ENCODE peak calls at places on chromosomes 7 and 10, in nine cellular contexts. N, D, Z, A, G, W, K, E and R are unnamed samples.

GRCh38 chr10:1100691-1101368 is 44.6 kb downstream of the WDR37 start:
- DNase-seq in K (no peak), G (no peak), A (no peak), W (no peak), D (no peak), Z (no peak), E (no peak), N (no peak), R (no peak)

GRCh38 chr10:24706479-24707118 is 17.1 kb downstream of the ARHGAP21 start:
- DNase-seq in E (no peak), K (peak), D (no peak), Z (no peak), A (no peak), N (no peak), G (no peak), W (peak), R (peak)

GRCh38 chr7:20330797-20331230 is at the start of gene ITGB8:
- DNase-seq in E (peak), A (no peak), W (peak), D (no peak), Z (peak), K (no peak), G (no peak), N (no peak), R (peak)

GRCh38 chr7:120043250-120043649 is 229.7 kb upstream of the KCND2 start:
- DNase-seq in W (no peak), N (no peak), D (no peak), K (no peak), G (no peak), E (no peak), A (no peak), Z (no peak), R (no peak)

GRCh38 chr7:80732635-80733034 is 94.2 kb downstream of the CD36 start:
- DNase-seq in N (no peak), W (no peak), A (peak), K (no peak), E (no peak), G (no peak), D (no peak), Z (no peak), R (no peak)

GRCh38 chr7:108189733-108190388 is 59.7 kb upstream of the LAMB4 start:
- DNase-seq in K (no peak), E (no peak), G (no peak), Z (no peak), W (no peak), D (no peak), A (no peak), N (no peak), R (no peak)

GRCh38 chr10:103451091-103451801 is 924 bp downstream of the CALHM2 start:
- DNase-seq in W (peak), Z (no peak), G (no peak), D (no peak), A (no peak), K (peak), E (no peak), N (peak), R (no peak)

GRCh38 chr10:28354552-28354951 is 51.7 kb upstream of the MPP7 start:
- DNase-seq in N (no peak), K (no peak), Z (no peak), D (no peak), E (no peak), G (no peak), A (no peak), W (no peak), R (no peak)

GRCh38 chr7:121504478-121504877 is 108.4 kb upstream of the FAM3C start:
- DNase-seq in D (no peak), W (no peak), N (no peak), Z (no peak), G (no peak), K (peak), E (no peak), A (no peak), R (no peak)

GRCh38 chr10:6052247-6053221 is 9.6 kb downstream of the IL2RA start:
- DNase-seq in N (peak), K (peak), D (no peak), A (peak), Z (no peak), G (no peak), W (no peak), E (no peak), R (no peak)

GRCh38 chr7:14902589-14902963 is at the start of gene DGKB:
- DNase-seq in N (no peak), G (no peak), D (peak), A (no peak), E (no peak), K (no peak), Z (peak), W (peak), R (peak)

GRCh38 chr10:17144757-17145156 is 15.1 kb upstream of the CUBN start:
- DNase-seq in Z (no peak), G (no peak), W (no peak), A (no peak), D (no peak), N (no peak), K (peak), E (no peak), R (no peak)

GRCh38 chr7:74334026-74334425 is 44.8 kb downstream of the CLIP2 start:
- DNase-seq in G (no peak), K (peak), W (no peak), D (no peak), A (no peak), Z (no peak), N (no peak), E (no peak), R (no peak)

DNA sequence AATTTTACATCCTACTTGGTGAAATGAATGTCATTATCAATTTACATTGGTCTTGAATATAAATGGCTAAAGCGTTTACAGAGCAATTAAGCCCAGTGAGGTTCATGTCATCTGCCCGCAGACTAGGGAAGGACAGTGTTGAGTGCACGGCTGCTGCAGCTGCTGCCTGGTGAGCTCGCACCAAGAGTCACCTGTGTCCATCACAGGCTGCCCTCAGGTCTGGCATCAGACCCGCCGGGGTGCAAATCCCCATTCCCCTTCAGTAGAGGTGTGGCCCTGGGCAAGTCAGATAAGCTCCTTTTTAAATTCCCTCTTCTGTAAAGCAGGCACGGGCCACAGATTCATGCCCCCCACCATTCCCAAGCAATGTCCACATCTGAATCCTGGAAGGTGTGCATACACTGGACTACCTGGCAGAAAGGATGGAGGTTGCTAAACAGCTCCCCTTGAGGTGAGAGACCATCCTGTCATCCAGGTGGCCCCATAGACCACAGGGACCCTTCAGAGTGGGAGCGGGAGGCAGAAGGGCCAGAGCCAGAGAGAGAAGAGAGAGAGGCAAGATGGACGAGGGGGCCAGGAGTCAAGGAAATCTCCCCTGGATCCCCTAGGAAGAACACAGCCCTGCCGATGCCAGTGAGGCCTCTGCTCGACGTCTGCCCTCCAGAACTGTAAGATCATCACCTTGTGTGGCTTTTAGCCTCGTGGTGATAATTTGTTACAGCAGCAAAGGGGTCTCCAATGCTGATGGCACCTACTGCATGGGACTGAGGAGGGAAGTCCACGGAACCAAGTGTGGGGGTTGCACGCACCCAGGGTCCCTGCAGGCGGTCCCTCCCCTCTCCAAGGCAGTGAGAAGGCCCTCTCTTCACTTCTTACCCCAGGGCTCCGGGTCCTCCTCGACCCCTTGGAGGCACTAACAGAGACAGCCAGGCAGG is 168.8 kb downstream of the TCERG1L start:
- DNase-seq in W (no peak), G (no peak), E (no peak), K (no peak), N (no peak), D (no peak), A (no peak), Z (no peak), R (no peak)
- H3K27ac ChIP-seq in W (no peak), G (no peak), E (no peak), K (no peak), N (no peak), D (no peak), A (no peak), Z (no peak), R (no peak)

DNA sequence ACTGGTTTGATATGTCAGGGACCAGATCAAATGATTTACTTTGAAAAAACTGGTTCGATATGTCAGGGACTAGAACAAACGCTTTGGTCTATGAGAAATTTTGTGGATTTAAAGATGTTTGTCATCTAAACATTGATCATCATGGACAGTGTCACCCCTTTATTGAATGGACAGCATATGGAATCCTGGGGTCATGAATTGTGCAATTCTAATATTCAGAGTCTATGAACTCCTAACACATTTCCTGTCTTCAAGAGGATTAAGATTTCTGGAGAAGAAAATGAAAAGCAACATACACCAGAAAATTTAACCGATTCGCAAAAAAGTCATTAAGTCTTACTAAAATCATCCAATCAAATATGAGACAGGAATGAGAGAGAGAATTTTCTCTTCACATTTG is 106.4 kb upstream of the FAM133B start:
- DNase-seq in E (no peak), Z (no peak), G (no peak), N (no peak), D (no peak), A (no peak), W (no peak), K (no peak), R (no peak)
- H3K27ac ChIP-seq in E (no peak), Z (no peak), G (no peak), N (no peak), D (no peak), A (no peak), W (peak), K (peak), R (peak)

GRCh38 chr7:69814421-69814962 is 216.2 kb downstream of the AUTS2 start:
- DNase-seq in K (no peak), A (no peak), D (peak), G (no peak), W (no peak), N (no peak), Z (peak), E (no peak), R (no peak)
- H3K27ac ChIP-seq in K (no peak), A (no peak), D (peak), G (no peak), W (no peak), N (no peak), Z (peak), E (no peak), R (no peak)

GRCh38 chr7:134819401-134819800 is 40.0 kb downstream of the CALD1 start:
- DNase-seq in N (no peak), A (no peak), K (no peak), G (no peak), D (no peak), W (no peak), E (no peak), Z (no peak), R (no peak)

GRCh38 chr7:134818568-134819345 is 39.3 kb downstream of the CALD1 start:
- DNase-seq in K (no peak), N (no peak), E (no peak), W (no peak), A (no peak), Z (no peak), G (no peak), D (no peak), R (no peak)

GRCh38 chr7:134813668-134814067 is 34.2 kb downstream of the CALD1 start:
- DNase-seq in W (no peak), E (no peak), Z (no peak), D (no peak), A (no peak), K (no peak), N (no peak), G (no peak), R (peak)

GRCh38 chr7:134811798-134812197 is 32.4 kb downstream of the CALD1 start:
- DNase-seq in Z (no peak), W (no peak), G (no peak), K (no peak), D (no peak), E (no peak), A (no peak), N (no peak), R (no peak)

DNA sequence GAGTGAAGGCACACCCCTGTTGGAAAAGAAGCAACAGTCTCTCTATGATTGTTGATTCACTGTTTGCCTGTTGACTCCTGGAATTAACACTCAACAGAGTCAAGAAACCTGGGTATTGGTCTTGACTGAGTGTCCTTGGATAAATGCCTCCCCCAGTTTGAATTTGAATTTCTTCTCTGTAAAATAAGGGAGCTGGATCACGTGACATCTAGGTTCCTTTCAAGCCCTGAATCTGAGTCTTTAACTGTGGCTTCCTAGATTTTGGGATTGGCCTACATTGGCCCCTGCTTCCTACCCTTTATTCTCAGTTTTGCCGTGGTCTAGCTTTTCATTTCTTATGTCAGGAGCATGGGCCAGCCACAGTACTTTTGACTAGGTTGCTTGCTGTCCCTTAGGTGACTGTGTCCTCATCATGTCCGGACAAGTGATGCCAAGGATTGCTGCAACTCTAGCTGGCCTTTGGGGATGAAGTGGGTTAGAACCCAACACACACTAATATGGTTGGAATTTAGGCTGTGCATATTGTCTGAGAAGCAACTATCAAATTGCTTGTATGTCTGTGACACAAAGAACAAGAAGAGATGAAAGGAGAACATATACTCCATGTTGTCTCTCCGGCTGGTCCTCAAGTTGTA is 35.4 kb downstream of the CALD1 start:
- DNase-seq in G (no peak), W (no peak), K (peak), E (no peak), Z (no peak), D (no peak), N (no peak), A (no peak), R (no peak)
- H3K27ac ChIP-seq in G (no peak), W (no peak), K (no peak), E (no peak), Z (no peak), D (no peak), N (no peak), A (no peak), R (no peak)

GRCh38 chr10:77969029-77969635 is 42.6 kb upstream of the DLG5 start:
- DNase-seq in W (no peak), G (no peak), K (no peak), E (no peak), Z (no peak), A (no peak), D (no peak), N (no peak), R (peak)
- H3K27ac ChIP-seq in W (no peak), G (no peak), K (no peak), E (peak), Z (no peak), A (no peak), D (no peak), N (no peak), R (peak)

GRCh38 chr10:31424473-31424872 is 105.5 kb downstream of the ZEB1 start:
- DNase-seq in K (no peak), Z (no peak), N (no peak), W (no peak), A (no peak), D (no peak), G (no peak), E (no peak), R (no peak)

GRCh38 chr10:31422634-31423033 is 103.6 kb downstream of the ZEB1 start:
- DNase-seq in G (no peak), W (no peak), A (no peak), N (no peak), E (no peak), Z (no peak), K (no peak), D (no peak), R (no peak)

GRCh38 chr10:31421322-31421721 is 102.3 kb downstream of the ZEB1 start:
- DNase-seq in D (no peak), W (no peak), G (no peak), Z (no peak), N (no peak), A (no peak), E (no peak), K (no peak), R (no peak)

GRCh38 chr10:31431021-31431420 is 112.0 kb downstream of the ZEB1 start:
- DNase-seq in Z (no peak), G (no peak), D (no peak), A (no peak), W (no peak), N (no peak), K (no peak), E (no peak), R (no peak)

DNA sequence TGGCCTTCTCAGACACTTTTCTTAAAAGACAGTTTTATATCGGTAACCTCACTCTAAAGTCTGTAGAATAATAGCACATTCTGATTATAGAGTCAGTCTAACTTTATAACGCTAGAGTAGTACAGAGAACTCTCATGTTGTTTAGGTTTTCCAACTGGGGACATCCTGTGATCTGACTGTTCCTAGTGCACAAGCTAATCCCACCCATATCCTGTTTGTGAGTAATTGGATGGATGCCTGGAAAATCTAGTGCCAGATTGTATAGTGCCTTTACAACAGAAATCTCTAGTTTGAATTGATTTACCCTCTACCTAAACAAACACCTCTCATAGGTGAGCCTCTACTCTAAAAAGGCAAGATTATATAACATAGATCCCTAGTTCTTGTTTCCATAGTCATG is 107.4 kb downstream of the ZEB1 start:
- DNase-seq in A (no peak), D (no peak), G (no peak), E (no peak), W (no peak), Z (no peak), N (no peak), K (peak), R (peak)
- H3K27ac ChIP-seq in A (peak), D (no peak), G (no peak), E (no peak), W (no peak), Z (no peak), N (no peak), K (no peak), R (no peak)

GRCh38 chr10:45457487-45457886 is 83.5 kb downstream of the ALOX5 start:
- DNase-seq in W (no peak), K (no peak), G (no peak), N (no peak), A (no peak), Z (no peak), E (no peak), D (no peak), R (no peak)
- H3K27ac ChIP-seq in W (no peak), K (no peak), G (no peak), N (no peak), A (no peak), Z (no peak), E (no peak), D (no peak), R (no peak)

GRCh38 chr10:23080211-23080724 is 15.1 kb upstream of the MSRB2 start:
- DNase-seq in W (no peak), N (no peak), E (no peak), D (no peak), A (no peak), Z (no peak), K (no peak), G (no peak), R (no peak)
- H3K27ac ChIP-seq in W (no peak), N (no peak), E (no peak), D (no peak), A (no peak), Z (no peak), K (no peak), G (no peak), R (no peak)

GRCh38 chr10:60427709-60428386 is 38.2 kb upstream of the ANK3 start:
- DNase-seq in E (no peak), A (no peak), N (no peak), D (no peak), G (no peak), Z (no peak), K (no peak), W (no peak), R (no peak)
- H3K27ac ChIP-seq in E (no peak), A (no peak), N (no peak), D (no peak), G (no peak), Z (no peak), K (no peak), W (no peak), R (peak)